ENCODE peak calls at places on chromosomes 3 and 15, in seven cellular contexts. T is stimulated activated CD4-positive, alpha-beta T cell treated with anti-CD3 and anti-CD28 coated beads, Interleukin-12 subunit alpha, Interleukin-12 subunit beta, amount 100 ng/mL, for 4 hours; V is heart left ventricle; P is activated gamma-delta T cell; J is NCI-H1694 treated with DMSO at 0.1 percent for 48 hours; B is KBM-7; U is fibroblast of pulmonary artery. C is an unnamed sample.

GRCh38 chr15:76208786-76209424 is 102.4 kb downstream of the ETFA start:
- DNase-seq in T (no peak), V (no peak), P (no peak), J (no peak), B (no peak), U (peak), C (no peak)

GRCh38 chr15:67574981-67575632 is 32.6 kb downstream of the MAP2K5 start:
- DNase-seq in T (no peak), V (no peak), P (no peak), J (no peak), B (peak), U (no peak), C (no peak)

GRCh38 chr15:52790941-52791751 is 1.0 kb upstream of the ONECUT1 start:
- DNase-seq in T (no peak), V (no peak), P (no peak), J (no peak), B (no peak), U (no peak), C (no peak)

GRCh38 chr15:33354411-33354810 is 43.6 kb downstream of the RYR3 start:
- DNase-seq in T (no peak), V (no peak), P (no peak), J (no peak), B (no peak), U (no peak), C (no peak)

GRCh38 chr3:45554001-45554691 is 40.4 kb upstream of the LIMD1 start:
- DNase-seq in T (no peak), V (peak), P (no peak), J (no peak), B (peak), U (peak), C (peak)

GRCh38 chr15:74013374-74013893 is 18.9 kb downstream of the PML start:
- DNase-seq in T (no peak), V (no peak), P (no peak), J (no peak), B (no peak), U (no peak), C (no peak)

GRCh38 chr3:59266551-59266950 is 216.7 kb upstream of the CFAP20DC start:
- DNase-seq in T (no peak), V (no peak), P (no peak), J (no peak), B (no peak), U (no peak), C (no peak)

GRCh38 chr15:26864664-26865191 is 2.1 kb upstream of the GABRA5 start:
- DNase-seq in T (no peak), V (no peak), P (no peak), J (peak), B (peak), U (peak), C (peak)

GRCh38 chr15:40330368-40330836 is 6.9 kb downstream of the INAFM2 start:
- DNase-seq in T (no peak), V (peak), P (no peak), J (no peak), B (peak), U (peak), C (peak)

GRCh38 chr15:52558196-52558595 is 10.6 kb downstream of the ARPP19 start:
- DNase-seq in T (peak), V (no peak), P (no peak), J (no peak), B (peak), U (peak), C (no peak)

GRCh38 chr15:64246364-64247189 is 83.8 kb upstream of the PPIB start:
- DNase-seq in T (no peak), V (no peak), P (no peak), J (no peak), B (peak), U (peak), C (no peak)

GRCh38 chr3:195821403-195822130 is 9.8 kb upstream of the MUC4 start:
- DNase-seq in T (no peak), V (no peak), P (no peak), J (no peak), B (no peak), U (no peak), C (no peak)

GRCh38 chr3:56397798-56398197 is 70.5 kb downstream of the ERC2 start:
- DNase-seq in T (no peak), V (no peak), P (no peak), J (no peak), B (no peak), U (no peak), C (no peak)

GRCh38 chr3:123448503-123449091 is at the start of gene ADCY5:
- DNase-seq in T (no peak), V (no peak), P (no peak), J (no peak), B (no peak), U (no peak), C (no peak)

GRCh38 chr3:120435621-120436020 is 15.2 kb downstream of the FSTL1 start:
- DNase-seq in T (no peak), V (no peak), P (no peak), J (no peak), B (peak), U (peak), C (no peak)

GRCh38 chr3:195386739-195387138 is 56.1 kb downstream of the ACAP2 start:
- DNase-seq in T (no peak), V (no peak), P (no peak), J (no peak), B (no peak), U (no peak), C (no peak)

GRCh38 chr3:130242850-130243569 is 102.5 kb upstream of the COL6A5 start:
- DNase-seq in T (no peak), V (no peak), P (no peak), J (no peak), B (peak), U (peak), C (no peak)

GRCh38 chr3:46065294-46065705 is 38.0 kb upstream of the XCR1 start:
- DNase-seq in T (peak), V (peak), P (no peak), J (no peak), B (no peak), U (no peak), C (peak)

GRCh38 chr3:133547432-133548041 is 25.9 kb upstream of the CDV3 start:
- DNase-seq in T (no peak), V (no peak), P (no peak), J (no peak), B (no peak), U (peak), C (no peak)

GRCh38 chr15:55774113-55774970 is 31.4 kb upstream of the PRTG start:
- DNase-seq in T (peak), V (peak), P (no peak), J (no peak), B (peak), U (peak), C (no peak)

GRCh38 chr3:188720636-188721035 is 451.1 kb upstream of the TPRG1 start:
- DNase-seq in T (no peak), V (no peak), P (no peak), J (no peak), B (no peak), U (peak), C (no peak)

C was measured in NCI-H2171 treated with DMSO at 0.1 percent for 48 hours.